ENCODE peak calls at places on chromosomes 3 and 15, in five cellular contexts. A, Z, E, D and Q are unnamed samples. For H3K4me1 and H3K36me3, the result is how much of the 10 kb centered on the place peaks cover.

GRCh38 chr3:104561324-104561723 is 805.4 kb upstream of the ALCAM start:
- DNase-seq in A (no peak), Z (no peak), E (no peak), D (no peak), Q (no peak)

GRCh38 chr3:70631716-70632307 is 319.4 kb upstream of the MDFIC2 start:
- DNase-seq in A (no peak), Z (no peak), E (no peak), D (peak), Q (no peak)

GRCh38 chr3:58151637-58152036 is 59.1 kb downstream of the DNASE1L3 start:
- DNase-seq in A (no peak), Z (no peak), E (no peak), D (no peak), Q (no peak)

GRCh38 chr3:65305836-65306235 is 618.0 kb upstream of the ADAMTS9 start:
- DNase-seq in A (no peak), Z (no peak), E (no peak), D (no peak), Q (no peak)

GRCh38 chr3:52527039-52527731 is 6.5 kb downstream of the NT5DC2 start:
- DNase-seq in A (no peak), Z (no peak), E (no peak), D (peak), Q (no peak)

GRCh38 chr3:128416578-128417150 is 50.0 kb downstream of the DNAJB8 start:
- DNase-seq in A (no peak), Z (no peak), E (no peak), D (no peak), Q (peak)

GRCh38 chr3:184619348-184619747 is 57.8 kb downstream of the EPHB3 start:
- DNase-seq in A (no peak), Z (no peak), E (no peak), D (no peak), Q (no peak)

GRCh38 chr3:105774444-105775180 is 94.2 kb downstream of the CBLB start:
- DNase-seq in A (no peak), Z (no peak), E (no peak), D (no peak), Q (no peak)

GRCh38 chr3:192054881-192055280 is 593.9 kb downstream of the PYDC2 start:
- DNase-seq in A (no peak), Z (no peak), E (no peak), D (no peak), Q (no peak)

GRCh38 chr3:136343873-136344281 is 93.7 kb downstream of the PCCB start:
- DNase-seq in A (peak), Z (peak), E (peak), D (no peak), Q (peak)

GRCh38 chr3:45795882-45796765 is at the start of gene SLC6A20:
- DNase-seq in A (no peak), Z (no peak), E (peak), D (peak), Q (no peak)

GRCh38 chr3:125163739-125164601 is 48.6 kb downstream of the SLC12A8 start:
- DNase-seq in A (no peak), Z (no peak), E (peak), D (peak), Q (peak)

GRCh38 chr3:135056084-135056730 is 261.1 kb downstream of the EPHB1 start:
- DNase-seq in A (no peak), Z (no peak), E (peak), D (no peak), Q (no peak)

GRCh38 chr3:109806929-109807328 is 469.6 kb upstream of the DPPA4 start:
- DNase-seq in A (no peak), Z (no peak), E (peak), D (no peak), Q (no peak)

DNA sequence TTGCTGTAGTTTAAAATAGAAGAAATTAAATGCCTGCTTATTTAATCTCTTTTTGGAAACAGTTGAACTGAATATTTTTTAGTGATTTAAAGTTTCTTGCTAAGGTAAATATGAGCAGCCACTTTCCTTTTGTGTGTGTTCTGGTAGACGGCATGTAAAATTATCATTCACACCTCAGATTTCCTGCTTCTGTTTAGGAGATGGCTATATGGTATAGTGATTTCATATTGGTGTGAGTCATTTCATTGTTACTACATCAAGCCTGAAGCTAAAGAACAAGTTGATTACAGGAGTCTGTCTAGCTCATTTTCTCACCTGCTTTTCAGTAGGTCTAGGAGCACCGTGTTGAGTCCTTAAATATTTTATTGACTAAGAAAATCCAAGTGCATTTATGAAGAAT is 2.2 kb downstream of the LRCH3 start:
- DNase-seq in A (no peak), Z (no peak), E (peak), D (no peak), Q (peak)
- H3K4me3 ChIP-seq in A (no peak), Z (peak), E (no peak), D (no peak), Q (no peak)

DNA sequence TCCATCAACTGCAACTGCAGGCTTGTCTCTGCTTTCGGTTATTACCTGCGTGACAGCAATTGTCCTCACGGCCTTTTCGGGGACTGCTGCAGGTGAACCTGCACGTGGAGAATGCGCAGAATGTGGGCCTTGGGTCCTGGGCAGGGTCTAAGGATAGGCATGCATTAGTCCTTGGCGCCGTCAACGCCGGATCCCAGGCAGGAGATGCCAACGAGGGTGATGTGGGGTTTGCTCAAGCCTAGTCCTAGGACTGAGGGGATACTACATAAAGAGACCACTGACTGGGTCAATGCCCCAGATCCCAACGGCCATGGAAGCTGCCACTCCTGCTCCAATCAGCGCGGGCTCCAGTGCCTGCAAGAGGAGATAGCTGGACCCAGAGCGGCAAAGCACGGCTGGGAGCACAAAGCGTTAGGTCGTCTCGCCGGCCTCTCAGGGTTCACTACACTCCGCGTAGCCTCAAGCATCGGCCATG is 448 bp upstream of the RBM15B start:
- DNase-seq in A (no peak), Z (no peak), E (no peak), D (no peak), Q (no peak)
- H3K4me1 ChIP-seq in A (under half), Z (half or more), E (under half), D (under half), Q (under half)

DNA sequence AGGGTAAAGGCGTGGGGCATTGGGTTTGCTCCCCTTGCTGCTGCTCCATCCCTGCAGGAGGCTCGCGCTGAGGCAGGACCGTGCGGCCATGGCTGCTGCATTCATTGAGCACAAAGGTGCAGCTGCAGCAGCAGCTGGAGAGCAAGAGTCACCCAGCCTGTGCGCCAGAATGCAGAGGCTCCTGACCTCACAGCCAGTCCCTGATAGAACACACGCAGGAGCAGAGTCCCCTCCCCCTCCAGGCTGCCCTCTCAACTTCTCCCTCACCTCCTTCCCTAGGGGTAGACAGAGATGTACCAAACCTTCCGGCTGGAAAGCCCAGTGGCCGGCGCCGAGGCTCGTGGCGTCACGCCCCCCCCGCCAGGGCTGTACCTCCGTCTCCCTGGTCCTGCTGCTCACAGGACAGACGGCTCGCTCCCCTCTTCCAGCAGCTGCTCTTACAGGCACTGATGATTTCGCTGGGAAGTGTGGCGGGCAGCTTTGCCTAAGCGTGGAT is 47.0 kb downstream of the PGPEP1L start:
- DNase-seq in A (no peak), Z (no peak), E (no peak), D (no peak), Q (no peak)
- H3K36me3 ChIP-seq in A (half or more), Z (under half), E (under half), D (under half), Q (under half)

GRCh38 chr3:150760431-150761200 is 2.4 kb downstream of the SIAH2 start:
- DNase-seq in A (no peak), Z (no peak), E (peak), D (no peak), Q (no peak)

GRCh38 chr3:150757768-150758167 is 5.2 kb downstream of the SIAH2 start:
- DNase-seq in A (no peak), Z (no peak), E (no peak), D (no peak), Q (no peak)

GRCh38 chr3:150761831-150762661 is 923 bp downstream of the SIAH2 start:
- DNase-seq in A (peak), Z (no peak), E (peak), D (peak), Q (peak)

GRCh38 chr3:150759319-150759718 is 3.6 kb downstream of the SIAH2 start:
- DNase-seq in A (no peak), Z (no peak), E (no peak), D (no peak), Q (no peak)

DNA sequence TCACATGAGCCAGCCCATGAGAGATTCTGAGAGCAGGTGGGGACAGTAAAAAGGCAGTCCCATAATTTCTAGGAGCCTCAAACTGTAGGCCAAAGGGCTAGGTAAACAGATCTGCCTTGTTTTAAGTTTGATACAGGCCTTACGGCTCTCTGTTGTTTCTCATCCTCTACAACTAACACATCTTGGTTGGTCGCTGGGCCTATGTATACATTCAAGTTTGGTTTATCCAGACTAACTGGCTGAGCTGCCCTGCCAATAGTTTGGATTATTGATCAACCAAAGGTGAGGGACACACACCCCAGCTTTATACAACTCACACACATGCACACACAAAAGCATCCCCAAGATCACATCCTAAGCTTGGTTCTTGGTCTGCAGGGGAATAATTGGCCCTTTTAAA is 3.0 kb downstream of the SIAH2 start:
- DNase-seq in A (no peak), Z (no peak), E (no peak), D (no peak), Q (no peak)
- H3K4me3 ChIP-seq in A (peak), Z (peak), E (peak), D (no peak), Q (no peak)

GRCh38 chr15:90362936-90363212 is 10.8 kb downstream of the ZNF774 start:
- DNase-seq in A (peak), Z (no peak), E (no peak), D (no peak), Q (no peak)
- H3K4me1 ChIP-seq in A (under half), Z (under half), E (under half), D (under half), Q (under half)